ENCODE peak calls at places on chromosomes 2 and 18, in five cellular contexts. N is iris pigment epithelial cell, B is amygdala, P is left cardiac atrium, E is mucosa of gallbladder. G is an unnamed sample.

GRCh38 chr2:9847140-9847539 is 3.9 kb downstream of the TAF1B start:
- DNase-seq in N (peak), B (no peak), P (no peak), E (no peak), G (no peak)

GRCh38 chr2:234911271-234911670 is 40.5 kb upstream of the SH3BP4 start:
- DNase-seq in N (peak), P (no peak), B (no peak), E (no peak), G (no peak)

GRCh38 chr2:47767497-47767844 is 15.5 kb upstream of the MSH6 start:
- DNase-seq in B (no peak), E (no peak), N (no peak), P (no peak), G (no peak)

GRCh38 chr2:120486441-120486840 is 140.5 kb downstream of the INHBB start:
- DNase-seq in E (no peak), P (no peak), N (no peak), B (no peak), G (no peak)

GRCh38 chr18:3995476-3996102 is 459.5 kb downstream of the DLGAP1 start:
- DNase-seq in N (peak), E (peak), B (no peak), P (peak), G (peak)

GRCh38 chr18:51107082-51107481 is 77.1 kb downstream of the SMAD4 start:
- DNase-seq in E (no peak), P (no peak), N (no peak), B (no peak), G (no peak)

GRCh38 chr2:1540481-1540880 is 127.2 kb downstream of the TPO start:
- DNase-seq in N (no peak), B (no peak), E (no peak), P (no peak), G (no peak)

GRCh38 chr2:240957656-240958365 is 40.6 kb upstream of the SNED1 start:
- DNase-seq in N (no peak), B (no peak), E (no peak), P (no peak), G (no peak)

GRCh38 chr18:9691235-9691634 is 16.9 kb upstream of the RAB31 start:
- DNase-seq in B (no peak), E (no peak), N (no peak), P (no peak), G (no peak)

GRCh38 chr18:58452392-58453166 is 176.3 kb downstream of the ALPK2 start:
- DNase-seq in E (no peak), N (no peak), B (no peak), P (no peak), G (no peak)

GRCh38 chr2:147688252-147688651 is 156.6 kb upstream of the ACVR2A start:
- DNase-seq in P (no peak), B (no peak), N (no peak), E (no peak), G (no peak)

GRCh38 chr18:22110482-22110924 is 58.9 kb upstream of the GATA6 start:
- DNase-seq in P (no peak), N (no peak), E (no peak), B (no peak), G (no peak)

GRCh38 chr2:9164112-9164608 is 42.5 kb upstream of the ASAP2 start:
- DNase-seq in B (no peak), P (no peak), E (no peak), N (no peak), G (no peak)

GRCh38 chr2:189297446-189297845 is 117.9 kb upstream of the COL5A2 start:
- DNase-seq in N (peak), E (no peak), P (no peak), B (no peak), G (no peak)

GRCh38 chr18:68436485-68436884 is 278.4 kb downstream of the TMX3 start:
- DNase-seq in N (peak), E (no peak), P (no peak), B (no peak), G (no peak)

GRCh38 chr2:121356058-121356640 is 71.1 kb upstream of the TFCP2L1 start:
- DNase-seq in P (no peak), B (no peak), E (peak), N (peak), G (no peak)

GRCh38 chr2:8241317-8241716 is 440.5 kb upstream of the ID2 start:
- DNase-seq in E (no peak), N (no peak), P (no peak), B (no peak), G (no peak)

GRCh38 chr2:69459936-69460335 is 22.7 kb upstream of the NFU1 start:
- DNase-seq in E (no peak), N (no peak), P (no peak), B (no peak), G (no peak)

GRCh38 chr18:48884306-48885235 is 66.2 kb downstream of the SMAD7 start:
- DNase-seq in P (peak), B (no peak), N (no peak), E (no peak), G (no peak)

GRCh38 chr2:218980800-218981389 is 4.1 kb downstream of the FEV start:
- DNase-seq in B (no peak), E (no peak), N (no peak), P (no peak), G (no peak)

GRCh38 chr2:9655441-9656269 is 24.9 kb upstream of the YWHAQ start:
- DNase-seq in E (no peak), N (peak), B (no peak), P (no peak), G (no peak)

GRCh38 chr18:63342206-63342605 is 22.6 kb upstream of the BCL2 start:
- DNase-seq in N (peak), P (peak), B (no peak), E (no peak), G (no peak)

GRCh38 chr18:40356153-40356552 is 1598.9 kb upstream of the PIK3C3 start:
- DNase-seq in N (no peak), P (no peak), B (no peak), E (no peak), G (no peak)

GRCh38 chr2:44930274-44930826 is 11.2 kb upstream of the SIX3 start:
- DNase-seq in B (no peak), N (no peak), E (no peak), P (no peak), G (no peak)

GRCh38 chr2:234979204-234980167 is 27.7 kb downstream of the SH3BP4 start:
- DNase-seq in N (peak), B (no peak), P (peak), E (no peak), G (no peak)

GRCh38 chr18:11808001-11808855 is 43.0 kb upstream of the CHMP1B start:
- DNase-seq in B (no peak), P (no peak), E (no peak), N (peak), G (no peak)

GRCh38 chr2:48530033-48530804 is at the start of gene STON1:
- DNase-seq in E (peak), N (peak), B (no peak), P (peak), G (peak)

GRCh38 chr2:220240640-220241039 is 613.2 kb downstream of the SLC4A3 start:
- DNase-seq in E (no peak), P (no peak), N (no peak), B (no peak), G (no peak)

GRCh38 chr18:160831-161570 is 2.6 kb downstream of the USP14 start:
- DNase-seq in E (no peak), P (no peak), N (no peak), B (no peak), G (no peak)

GRCh38 chr18:76573325-76574025 is 78.4 kb upstream of the ZNF516 start:
- DNase-seq in P (no peak), N (peak), B (no peak), E (no peak), G (no peak)

GRCh38 chr18:2173464-2173863 is 397.8 kb downstream of the METTL4 start:
- DNase-seq in B (no peak), P (peak), E (peak), N (peak), G (no peak)

GRCh38 chr2:43592443-43592842 is 3.4 kb downstream of the THADA start:
- DNase-seq in E (no peak), B (no peak), N (no peak), P (no peak), G (no peak)

GRCh38 chr2:40343904-40344303 is 108.0 kb downstream of the SLC8A1 start:
- DNase-seq in E (no peak), N (peak), B (no peak), P (no peak), G (no peak)

GRCh38 chr2:102703305-102703704 is 58.5 kb upstream of the TMEM182 start:
- DNase-seq in B (no peak), N (no peak), E (no peak), P (no peak), G (no peak)

GRCh38 chr2:189927823-189928222 is 134.7 kb downstream of the MSTN start:
- DNase-seq in E (no peak), N (peak), B (no peak), P (no peak), G (no peak)

GRCh38 chr18:23529597-23529996 is 26.3 kb downstream of the RMC1 start:
- DNase-seq in B (no peak), N (peak), E (no peak), P (no peak), G (no peak)

GRCh38 chr2:170162261-170162612 is 15.7 kb upstream of the MYO3B start:
- DNase-seq in B (no peak), P (no peak), N (peak), E (no peak), G (no peak)

G was measured in CD4-positive, alpha-beta memory T cell.